ENCODE peak calls at places on chromosomes 7 and 10, in four cellular contexts. M is IMR-90, A is mesendoderm, K is H1. O is an unnamed sample.

GRCh38 chr7:29408841-29409243 is 154.8 kb upstream of the PRR15 start:
- DNase-seq in A (peak), K (peak), M (peak), O (peak)

GRCh38 chr7:110973566-110973965 is 117.4 kb upstream of the LRRN3 start:
- DNase-seq in K (no peak), M (no peak), A (no peak), O (no peak)

GRCh38 chr10:15180736-15181135 is 12.2 kb upstream of the NMT2 start:
- DNase-seq in K (no peak), M (no peak), A (no peak), O (no peak)

GRCh38 chr7:13920053-13920697 is 69.3 kb downstream of the ETV1 start:
- DNase-seq in A (peak), K (peak), M (peak), O (peak)

GRCh38 chr10:5434017-5434753 is 21.8 kb downstream of the NET1 start:
- DNase-seq in M (peak), K (no peak), A (peak), O (no peak)

GRCh38 chr7:2399848-2400587 is 3.4 kb upstream of the CHST12 start:
- DNase-seq in M (peak), K (no peak), A (peak), O (no peak)

GRCh38 chr10:59098811-59099452 is 77.5 kb upstream of the PHYHIPL start:
- DNase-seq in A (no peak), M (peak), K (no peak), O (no peak)

GRCh38 chr7:55420535-55420934 is 55.4 kb downstream of the LANCL2 start:
- DNase-seq in A (no peak), M (peak), K (no peak), O (no peak)

GRCh38 chr7:132516042-132516840 is 60.0 kb downstream of the PLXNA4 start:
- DNase-seq in M (peak), A (peak), K (no peak), O (no peak)

GRCh38 chr7:156896388-156897022 is 3.5 kb upstream of the LMBR1 start:
- DNase-seq in M (no peak), K (no peak), A (no peak), O (no peak)

GRCh38 chr7:24963218-24963617 is 16.8 kb downstream of the OSBPL3 start:
- DNase-seq in M (peak), A (no peak), K (no peak), O (no peak)

GRCh38 chr10:43039629-43040481 is 37.0 kb upstream of the RET start:
- DNase-seq in A (no peak), M (no peak), K (no peak), O (no peak)

GRCh38 chr10:69840773-69841172 is 39.1 kb downstream of the COL13A1 start:
- DNase-seq in A (no peak), M (no peak), K (no peak), O (no peak)

GRCh38 chr10:606767-607544 is 82.5 kb downstream of the DIP2C start:
- DNase-seq in A (no peak), M (peak), K (no peak), O (no peak)

GRCh38 chr7:71824356-71824755 is 587.8 kb downstream of the CALN1 start:
- DNase-seq in K (no peak), M (no peak), A (peak), O (no peak)

GRCh38 chr7:99046722-99047121 is 97.2 kb downstream of the SMURF1 start:
- DNase-seq in M (no peak), K (no peak), A (peak), O (no peak)

GRCh38 chr10:21517134-21517982 is 8.1 kb downstream of the SKIDA1 start:
- DNase-seq in A (peak), M (peak), K (no peak), O (no peak)
- H2BK120ac ChIP-seq in A (peak), M (peak), K (peak), O (peak)

GRCh38 chr10:12435348-12435747 is 86.0 kb downstream of the CAMK1D start:
- DNase-seq in K (no peak), M (no peak), A (no peak), O (no peak)

GRCh38 chr10:12430406-12430982 is 81.1 kb downstream of the CAMK1D start:
- DNase-seq in A (no peak), K (no peak), M (no peak), O (no peak)

GRCh38 chr10:12432402-12433189 is 83.2 kb downstream of the CAMK1D start:
- DNase-seq in A (no peak), K (no peak), M (no peak), O (no peak)

GRCh38 chr10:12431453-12432101 is 82.2 kb downstream of the CAMK1D start:
- DNase-seq in K (no peak), A (no peak), M (no peak), O (no peak)

DNA sequence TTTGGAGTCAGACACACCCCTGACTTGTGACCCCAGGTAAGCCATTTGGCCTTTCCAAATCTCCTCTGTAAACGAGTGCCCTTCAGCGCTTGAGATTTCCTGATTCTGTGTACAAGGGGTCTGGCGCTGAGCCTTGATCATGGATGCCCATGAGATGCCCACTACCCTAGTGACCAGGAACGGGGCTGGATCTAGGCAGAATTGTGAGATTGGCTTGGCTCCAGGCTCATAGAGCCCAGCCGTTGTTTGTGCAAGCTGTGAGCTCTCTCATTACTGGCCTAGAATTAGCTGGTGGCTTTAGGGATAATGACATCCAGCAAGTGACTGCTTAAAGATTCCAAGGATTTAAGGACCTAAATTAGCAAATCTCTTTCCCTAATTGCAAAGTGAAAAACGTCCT is 84.9 kb downstream of the CAMK1D start:
- DNase-seq in K (no peak), A (no peak), M (no peak), O (no peak)
- H2BK120ac ChIP-seq in K (no peak), A (no peak), M (no peak), O (no peak)

GRCh38 chr10:29127037-29127436 is 161.8 kb upstream of the LYZL1 start:
- DNase-seq in M (no peak), A (peak), K (no peak), O (no peak)
- H2BK120ac ChIP-seq in M (no peak), A (peak), K (no peak), O (no peak)

DNA sequence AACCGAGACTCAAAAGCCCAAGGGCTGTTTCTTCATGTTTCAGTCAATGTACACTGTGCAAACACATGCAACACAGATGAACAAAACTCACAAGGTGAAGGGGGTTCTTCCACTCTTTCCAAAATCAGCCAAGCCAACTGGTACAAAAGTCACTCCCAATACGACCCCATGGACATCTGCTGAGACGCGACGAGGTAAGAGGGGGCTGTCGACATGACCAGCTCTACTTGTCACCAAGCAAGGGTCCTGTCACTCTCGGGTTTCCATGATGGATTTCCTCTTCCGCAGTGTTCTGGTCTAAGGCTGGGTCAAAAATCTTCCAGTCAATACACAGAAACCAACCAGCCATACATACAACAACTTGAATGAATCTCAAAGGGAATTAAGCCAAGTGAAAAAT is 37.8 kb downstream of the CTBP2 start:
- DNase-seq in K (no peak), A (no peak), M (no peak), O (no peak)
- H2BK120ac ChIP-seq in K (no peak), A (no peak), M (no peak), O (no peak)

DNA sequence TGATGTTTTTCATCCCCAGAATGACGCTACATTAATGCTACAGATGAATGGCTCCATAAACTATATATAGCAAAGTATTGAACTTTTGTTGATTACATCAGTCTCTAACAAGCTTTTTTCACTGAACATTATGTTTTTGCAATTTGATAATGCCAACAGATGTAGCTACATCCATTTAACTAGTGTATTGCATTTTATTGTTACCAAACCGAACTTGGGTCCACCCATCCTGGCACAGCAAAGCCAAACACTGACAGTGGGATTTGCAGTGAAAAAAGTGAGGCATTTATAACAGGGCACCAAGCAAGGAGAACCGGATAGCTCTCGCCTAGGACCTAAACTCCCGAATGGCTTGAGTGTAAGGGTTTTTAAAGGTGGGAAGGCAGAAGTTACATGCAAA is 182.8 kb upstream of the TNS3 start:
- DNase-seq in M (no peak), A (no peak), K (no peak), O (no peak)
- H2BK120ac ChIP-seq in M (peak), A (no peak), K (no peak), O (no peak)

DNA sequence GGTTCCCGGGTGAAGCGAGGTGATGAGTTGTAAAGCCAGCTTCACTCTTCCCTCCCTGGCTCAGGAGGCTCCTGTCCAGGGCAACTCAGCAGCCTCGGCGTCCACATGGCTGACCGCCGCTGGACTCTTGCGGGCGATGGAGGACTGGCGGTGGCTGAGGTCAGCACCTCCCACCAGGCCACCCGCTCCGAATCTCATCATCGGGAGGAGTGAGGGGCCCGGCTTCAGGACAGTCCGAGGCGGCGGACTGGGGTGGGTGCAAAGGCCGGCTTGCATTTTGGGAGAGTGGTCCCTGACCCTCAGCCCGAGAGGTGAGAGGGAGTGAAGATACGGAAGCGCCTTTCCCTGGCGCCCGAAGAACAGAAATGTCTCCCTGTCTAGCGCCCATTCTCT is 760 bp downstream of the DNAJB12 start:
- DNase-seq in M (peak), A (no peak), K (no peak), O (no peak)
- H2BK120ac ChIP-seq in M (no peak), A (no peak), K (no peak), O (no peak)

DNA sequence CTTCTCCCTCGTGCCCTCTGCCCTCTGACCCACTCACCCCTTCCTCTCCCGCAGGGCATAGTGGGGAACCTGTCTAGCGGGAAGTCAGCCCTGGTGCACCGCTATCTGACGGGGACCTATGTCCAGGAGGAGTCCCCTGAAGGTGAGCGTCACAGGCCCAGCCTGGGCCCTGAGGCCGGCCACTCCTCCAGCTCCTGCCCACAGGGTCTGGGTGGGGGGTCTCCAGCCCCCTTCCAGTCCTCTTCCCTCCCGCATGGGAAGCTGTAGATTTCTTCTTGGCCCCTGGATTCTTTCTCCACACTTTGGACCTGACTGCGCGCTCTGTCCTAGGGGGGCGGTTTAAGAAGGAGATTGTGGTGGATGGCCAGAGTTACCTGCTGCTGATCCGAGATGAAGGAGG is 30.8 kb downstream of the AGAP3 start:
- DNase-seq in K (no peak), A (no peak), M (no peak), O (no peak)
- H2BK120ac ChIP-seq in K (no peak), A (no peak), M (no peak), O (no peak)

DNA sequence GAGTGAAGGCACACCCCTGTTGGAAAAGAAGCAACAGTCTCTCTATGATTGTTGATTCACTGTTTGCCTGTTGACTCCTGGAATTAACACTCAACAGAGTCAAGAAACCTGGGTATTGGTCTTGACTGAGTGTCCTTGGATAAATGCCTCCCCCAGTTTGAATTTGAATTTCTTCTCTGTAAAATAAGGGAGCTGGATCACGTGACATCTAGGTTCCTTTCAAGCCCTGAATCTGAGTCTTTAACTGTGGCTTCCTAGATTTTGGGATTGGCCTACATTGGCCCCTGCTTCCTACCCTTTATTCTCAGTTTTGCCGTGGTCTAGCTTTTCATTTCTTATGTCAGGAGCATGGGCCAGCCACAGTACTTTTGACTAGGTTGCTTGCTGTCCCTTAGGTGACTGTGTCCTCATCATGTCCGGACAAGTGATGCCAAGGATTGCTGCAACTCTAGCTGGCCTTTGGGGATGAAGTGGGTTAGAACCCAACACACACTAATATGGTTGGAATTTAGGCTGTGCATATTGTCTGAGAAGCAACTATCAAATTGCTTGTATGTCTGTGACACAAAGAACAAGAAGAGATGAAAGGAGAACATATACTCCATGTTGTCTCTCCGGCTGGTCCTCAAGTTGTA is 35.4 kb downstream of the CALD1 start:
- DNase-seq in A (no peak), K (no peak), M (no peak), O (no peak)
- H2BK120ac ChIP-seq in A (no peak), K (no peak), M (no peak), O (no peak)

GRCh38 chr7:40644454-40645188 is 509.8 kb downstream of the SUGCT start:
- DNase-seq in K (no peak), A (no peak), M (no peak), O (no peak)
- H2BK120ac ChIP-seq in K (no peak), A (no peak), M (no peak), O (no peak)

GRCh38 chr10:131983780-131984179 is 2.1 kb upstream of the BNIP3 start:
- DNase-seq in A (no peak), M (peak), K (no peak), O (no peak)

GRCh38 chr10:131980757-131981428 is 830 bp downstream of the BNIP3 start:
- DNase-seq in K (no peak), M (no peak), A (peak), O (no peak)

GRCh38 chr10:131982185-131982756 is 548 bp upstream of the BNIP3 start:
- DNase-seq in M (no peak), K (no peak), A (no peak), O (no peak)

GRCh38 chr10:131981429-131982184 is at the start of gene BNIP3:
- DNase-seq in M (peak), A (peak), K (peak), O (peak)

DNA sequence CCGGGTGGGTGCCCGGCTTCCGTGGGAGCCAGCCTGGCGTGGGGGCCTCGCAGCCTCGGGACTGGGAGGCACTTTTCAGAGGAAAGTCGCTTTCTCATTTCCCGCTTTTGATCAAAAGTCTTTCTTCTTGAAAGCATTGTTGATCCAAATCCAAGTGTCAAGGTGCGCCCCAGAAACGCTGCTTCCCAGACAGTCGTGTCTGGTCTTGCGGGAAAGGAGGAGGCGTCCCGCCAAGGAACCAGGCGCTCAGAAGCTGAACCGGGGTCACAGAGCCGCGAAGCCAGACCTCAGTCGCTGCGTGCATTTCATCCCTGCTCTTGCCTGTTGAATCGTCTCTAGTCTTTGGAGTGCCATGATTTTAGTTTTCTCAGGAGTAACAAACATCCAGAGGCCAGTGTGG is 1.1 kb upstream of the BNIP3 start:
- DNase-seq in A (no peak), K (no peak), M (no peak), O (no peak)
- H2BK120ac ChIP-seq in A (no peak), K (no peak), M (peak), O (no peak)

O was measured in neuronal stem cell.